ENCODE peak calls at places on chromosomes 5 and 9, in ten cellular contexts. One of them, this sample, is unnamed.

GRCh38 chr9:131310833-131311554 is 21.5 kb downstream of the PLPP7 start:
- DNase-seq in psoas muscle: peak
- DNase-seq in iPS DF 6.9: no peak
- DNase-seq in neuronal stem cell: no peak
- DNase-seq in HCT116: no peak
- DNase-seq in BJ: no peak
- DNase-seq in GM23338: peak
- DNase-seq in GM23248: peak
- DNase-seq in AG04450: no peak
- DNase-seq in A549: peak
- DNase-seq in this sample: peak

GRCh38 chr9:112520069-112520468 is 33.4 kb downstream of the KIAA1958 start:
- DNase-seq in psoas muscle: no peak
- DNase-seq in iPS DF 6.9: no peak
- DNase-seq in neuronal stem cell: no peak
- DNase-seq in HCT116: no peak
- DNase-seq in BJ: no peak
- DNase-seq in GM23338: no peak
- DNase-seq in GM23248: no peak
- DNase-seq in AG04450: no peak
- DNase-seq in A549: no peak
- DNase-seq in this sample: no peak

GRCh38 chr5:156230887-156231286 is 96.1 kb upstream of the SGCD start:
- DNase-seq in psoas muscle: no peak
- DNase-seq in iPS DF 6.9: no peak
- DNase-seq in neuronal stem cell: no peak
- DNase-seq in HCT116: no peak
- DNase-seq in BJ: no peak
- DNase-seq in GM23338: no peak
- DNase-seq in GM23248: no peak
- DNase-seq in AG04450: no peak
- DNase-seq in A549: no peak
- DNase-seq in this sample: no peak

GRCh38 chr5:157540707-157541451 is 34.7 kb downstream of the ADAM19 start:
- DNase-seq in psoas muscle: peak
- DNase-seq in iPS DF 6.9: no peak
- DNase-seq in neuronal stem cell: no peak
- DNase-seq in HCT116: no peak
- DNase-seq in BJ: no peak
- DNase-seq in GM23338: no peak
- DNase-seq in GM23248: peak
- DNase-seq in AG04450: no peak
- DNase-seq in A549: no peak
- DNase-seq in this sample: no peak

GRCh38 chr5:167261309-167262100 is 1029.9 kb upstream of the WWC1 start:
- DNase-seq in psoas muscle: no peak
- DNase-seq in iPS DF 6.9: peak
- DNase-seq in neuronal stem cell: no peak
- DNase-seq in HCT116: no peak
- DNase-seq in BJ: no peak
- DNase-seq in GM23338: peak
- DNase-seq in GM23248: peak
- DNase-seq in AG04450: no peak
- DNase-seq in A549: peak
- DNase-seq in this sample: peak

GRCh38 chr5:163889369-163889768 is 383.9 kb downstream of the MAT2B start:
- DNase-seq in psoas muscle: no peak
- DNase-seq in iPS DF 6.9: no peak
- DNase-seq in neuronal stem cell: no peak
- DNase-seq in HCT116: no peak
- DNase-seq in BJ: peak
- DNase-seq in GM23338: no peak
- DNase-seq in GM23248: peak
- DNase-seq in AG04450: peak
- DNase-seq in A549: no peak
- DNase-seq in this sample: no peak

GRCh38 chr5:27682600-27682999 is 644.2 kb upstream of the CDH9 start:
- DNase-seq in psoas muscle: no peak
- DNase-seq in iPS DF 6.9: peak
- DNase-seq in neuronal stem cell: no peak
- DNase-seq in HCT116: no peak
- DNase-seq in BJ: no peak
- DNase-seq in GM23338: peak
- DNase-seq in GM23248: no peak
- DNase-seq in AG04450: no peak
- DNase-seq in A549: peak
- DNase-seq in this sample: no peak

GRCh38 chr5:157164521-157164920 is 1.5 kb downstream of the GARIN3 start:
- DNase-seq in psoas muscle: no peak
- DNase-seq in iPS DF 6.9: no peak
- DNase-seq in neuronal stem cell: no peak
- DNase-seq in HCT116: no peak
- DNase-seq in BJ: no peak
- DNase-seq in GM23338: no peak
- DNase-seq in GM23248: no peak
- DNase-seq in AG04450: no peak
- DNase-seq in A549: no peak
- DNase-seq in this sample: no peak

GRCh38 chr9:81635526-81636279 is 53.6 kb downstream of the TLE1 start:
- DNase-seq in psoas muscle: no peak
- DNase-seq in iPS DF 6.9: no peak
- DNase-seq in neuronal stem cell: no peak
- DNase-seq in HCT116: no peak
- DNase-seq in BJ: peak
- DNase-seq in GM23338: no peak
- DNase-seq in GM23248: peak
- DNase-seq in AG04450: no peak
- DNase-seq in A549: no peak
- DNase-seq in this sample: no peak

GRCh38 chr9:130034570-130034969 is 8.4 kb downstream of the FNBP1 start:
- DNase-seq in psoas muscle: no peak
- DNase-seq in iPS DF 6.9: no peak
- DNase-seq in neuronal stem cell: no peak
- DNase-seq in HCT116: no peak
- DNase-seq in BJ: no peak
- DNase-seq in GM23338: no peak
- DNase-seq in GM23248: peak
- DNase-seq in AG04450: peak
- DNase-seq in A549: no peak
- DNase-seq in this sample: no peak

GRCh38 chr5:61951295-61951694 is 354.7 kb upstream of the KIF2A start:
- DNase-seq in psoas muscle: no peak
- DNase-seq in iPS DF 6.9: no peak
- DNase-seq in neuronal stem cell: no peak
- DNase-seq in HCT116: no peak
- DNase-seq in BJ: no peak
- DNase-seq in GM23338: no peak
- DNase-seq in GM23248: no peak
- DNase-seq in AG04450: no peak
- DNase-seq in A549: no peak
- DNase-seq in this sample: no peak

GRCh38 chr5:73786043-73786831 is 160.2 kb downstream of the ARHGEF28 start:
- DNase-seq in psoas muscle: no peak
- DNase-seq in iPS DF 6.9: no peak
- DNase-seq in neuronal stem cell: no peak
- DNase-seq in HCT116: no peak
- DNase-seq in BJ: no peak
- DNase-seq in GM23338: no peak
- DNase-seq in GM23248: no peak
- DNase-seq in AG04450: no peak
- DNase-seq in A549: no peak
- DNase-seq in this sample: no peak

GRCh38 chr9:107336718-107337360 is 53.8 kb downstream of the RAD23B start:
- DNase-seq in psoas muscle: no peak
- DNase-seq in iPS DF 6.9: no peak
- DNase-seq in neuronal stem cell: no peak
- DNase-seq in HCT116: no peak
- DNase-seq in BJ: no peak
- DNase-seq in GM23338: no peak
- DNase-seq in GM23248: peak
- DNase-seq in AG04450: no peak
- DNase-seq in A549: no peak
- DNase-seq in this sample: no peak
- H3K4me3 ChIP-seq in psoas muscle: no peak
- H3K4me3 ChIP-seq in iPS DF 6.9: no peak
- H3K4me3 ChIP-seq in neuronal stem cell: no peak
- H3K4me3 ChIP-seq in HCT116: no peak
- H3K4me3 ChIP-seq in BJ: no peak
- H3K4me3 ChIP-seq in GM23338: no peak
- H3K4me3 ChIP-seq in GM23248: no peak
- H3K4me3 ChIP-seq in AG04450: no peak
- H3K4me3 ChIP-seq in A549: no peak
- H3K4me3 ChIP-seq in this sample: no peak

GRCh38 chr9:125768803-125769202 is 21.6 kb downstream of the PBX3 start:
- DNase-seq in psoas muscle: no peak
- DNase-seq in iPS DF 6.9: no peak
- DNase-seq in neuronal stem cell: no peak
- DNase-seq in HCT116: no peak
- DNase-seq in BJ: no peak
- DNase-seq in GM23338: no peak
- DNase-seq in GM23248: no peak
- DNase-seq in AG04450: no peak
- DNase-seq in A549: no peak
- DNase-seq in this sample: no peak

GRCh38 chr9:125764198-125764597 is 17.0 kb downstream of the PBX3 start:
- DNase-seq in psoas muscle: no peak
- DNase-seq in iPS DF 6.9: no peak
- DNase-seq in neuronal stem cell: no peak
- DNase-seq in HCT116: no peak
- DNase-seq in BJ: no peak
- DNase-seq in GM23338: no peak
- DNase-seq in GM23248: no peak
- DNase-seq in AG04450: no peak
- DNase-seq in A549: no peak
- DNase-seq in this sample: no peak

GRCh38 chr9:125763373-125763772 is 16.2 kb downstream of the PBX3 start:
- DNase-seq in psoas muscle: no peak
- DNase-seq in iPS DF 6.9: no peak
- DNase-seq in neuronal stem cell: no peak
- DNase-seq in HCT116: no peak
- DNase-seq in BJ: no peak
- DNase-seq in GM23338: peak
- DNase-seq in GM23248: no peak
- DNase-seq in AG04450: no peak
- DNase-seq in A549: peak
- DNase-seq in this sample: no peak

GRCh38 chr9:125767349-125767748 is 20.2 kb downstream of the PBX3 start:
- DNase-seq in psoas muscle: no peak
- DNase-seq in iPS DF 6.9: no peak
- DNase-seq in neuronal stem cell: no peak
- DNase-seq in HCT116: no peak
- DNase-seq in BJ: no peak
- DNase-seq in GM23338: no peak
- DNase-seq in GM23248: no peak
- DNase-seq in AG04450: no peak
- DNase-seq in A549: no peak
- DNase-seq in this sample: no peak

DNA sequence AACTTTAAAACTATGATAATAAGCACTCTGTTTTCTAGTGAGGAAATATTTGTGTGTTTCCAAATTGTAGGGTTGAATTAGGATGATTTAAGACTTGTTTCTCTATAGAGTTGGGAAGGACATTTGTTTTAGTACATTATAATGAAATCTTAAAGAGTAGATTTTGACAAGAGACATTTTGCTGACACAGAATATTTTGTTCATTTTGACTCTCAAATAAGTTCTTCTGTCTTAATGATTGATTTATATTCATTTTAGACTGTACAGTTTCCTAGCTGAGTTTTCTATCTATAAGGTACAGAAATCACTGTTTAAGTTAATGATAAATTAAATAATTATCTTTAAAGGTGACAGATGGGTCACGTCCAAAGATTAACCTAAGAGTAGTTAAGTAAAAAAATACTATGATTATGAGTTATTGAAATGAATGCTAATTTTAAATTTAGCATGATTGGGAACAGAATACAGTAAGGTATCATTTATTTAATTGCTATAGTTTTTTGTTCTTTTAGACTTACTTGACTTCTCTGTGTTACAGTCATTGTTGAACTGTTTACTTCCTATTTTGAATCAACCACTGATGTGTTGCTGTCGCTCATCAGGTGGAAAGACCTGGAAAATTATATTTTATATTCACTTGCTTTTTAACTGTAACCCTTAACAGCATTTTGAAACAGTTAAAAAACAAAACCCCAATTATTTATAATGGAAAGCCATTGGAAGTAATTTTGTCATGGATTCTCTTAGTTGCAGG is 19.5 kb downstream of the PBX3 start:
- DNase-seq in psoas muscle: no peak
- DNase-seq in iPS DF 6.9: no peak
- DNase-seq in neuronal stem cell: no peak
- DNase-seq in HCT116: no peak
- DNase-seq in BJ: no peak
- DNase-seq in GM23338: no peak
- DNase-seq in GM23248: no peak
- DNase-seq in AG04450: no peak
- DNase-seq in A549: no peak
- DNase-seq in this sample: no peak
- H3K4me3 ChIP-seq in psoas muscle: no peak
- H3K4me3 ChIP-seq in iPS DF 6.9: no peak
- H3K4me3 ChIP-seq in neuronal stem cell: no peak
- H3K4me3 ChIP-seq in HCT116: no peak
- H3K4me3 ChIP-seq in BJ: no peak
- H3K4me3 ChIP-seq in GM23338: no peak
- H3K4me3 ChIP-seq in GM23248: no peak
- H3K4me3 ChIP-seq in AG04450: no peak
- H3K4me3 ChIP-seq in A549: no peak
- H3K4me3 ChIP-seq in this sample: no peak

DNA sequence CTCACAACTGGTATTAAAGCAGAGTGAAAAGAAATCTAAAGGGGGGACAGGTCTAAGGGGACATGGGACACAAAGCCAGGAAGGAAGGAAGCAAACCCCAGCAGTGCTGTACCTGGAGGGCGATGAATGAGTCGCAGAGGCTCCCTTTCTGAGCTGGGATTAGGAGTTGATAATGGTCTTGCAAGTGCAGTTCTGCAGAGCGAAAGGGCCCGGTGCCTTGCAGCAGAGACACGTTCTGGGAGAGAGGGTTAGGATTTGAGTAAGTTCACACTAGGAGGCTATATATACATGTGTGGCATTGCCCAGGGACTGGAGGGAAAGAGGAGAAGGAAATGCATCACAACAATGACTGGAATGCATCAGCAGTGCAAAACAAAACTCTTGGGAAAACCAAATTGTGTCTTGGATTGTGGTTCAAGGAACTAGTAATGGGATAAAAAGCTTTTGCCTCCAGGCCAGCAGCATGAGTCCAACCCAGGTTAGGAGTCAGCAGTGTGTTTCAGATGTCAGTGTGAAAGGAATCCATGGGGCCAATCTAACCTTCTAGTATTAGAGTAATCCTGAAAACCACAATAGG is 38.8 kb upstream of the LIFR start:
- DNase-seq in psoas muscle: no peak
- DNase-seq in iPS DF 6.9: no peak
- DNase-seq in neuronal stem cell: no peak
- DNase-seq in HCT116: no peak
- DNase-seq in BJ: peak
- DNase-seq in GM23338: no peak
- DNase-seq in GM23248: peak
- DNase-seq in AG04450: peak
- DNase-seq in A549: peak
- DNase-seq in this sample: peak
- H3K4me3 ChIP-seq in psoas muscle: no peak
- H3K4me3 ChIP-seq in iPS DF 6.9: no peak
- H3K4me3 ChIP-seq in neuronal stem cell: no peak
- H3K4me3 ChIP-seq in HCT116: no peak
- H3K4me3 ChIP-seq in BJ: no peak
- H3K4me3 ChIP-seq in GM23338: no peak
- H3K4me3 ChIP-seq in GM23248: no peak
- H3K4me3 ChIP-seq in AG04450: no peak
- H3K4me3 ChIP-seq in A549: no peak
- H3K4me3 ChIP-seq in this sample: no peak

GRCh38 chr5:139492700-139493192 is 10.2 kb upstream of the STING1 start:
- DNase-seq in psoas muscle: no peak
- DNase-seq in iPS DF 6.9: no peak
- DNase-seq in neuronal stem cell: no peak
- DNase-seq in HCT116: no peak
- DNase-seq in BJ: no peak
- DNase-seq in GM23338: no peak
- DNase-seq in GM23248: peak
- DNase-seq in AG04450: no peak
- DNase-seq in A549: peak
- DNase-seq in this sample: no peak
- H3K4me3 ChIP-seq in psoas muscle: no peak
- H3K4me3 ChIP-seq in iPS DF 6.9: no peak
- H3K4me3 ChIP-seq in neuronal stem cell: no peak
- H3K4me3 ChIP-seq in HCT116: no peak
- H3K4me3 ChIP-seq in BJ: no peak
- H3K4me3 ChIP-seq in GM23338: no peak
- H3K4me3 ChIP-seq in GM23248: peak
- H3K4me3 ChIP-seq in AG04450: no peak
- H3K4me3 ChIP-seq in A549: no peak
- H3K4me3 ChIP-seq in this sample: no peak